ENCODE peak calls at places on chromosome 4, in seven cellular contexts. One of them, this sample, is unnamed.

GRCh38 chr4:94000559-94000958 is 172.0 kb downstream of the ATOH1 start:
- DNase-seq in GM20000: no peak
- DNase-seq in ACHN: no peak
- DNase-seq in HS-27A: no peak
- DNase-seq in AG08395: no peak
- DNase-seq in EL: no peak
- DNase-seq in GDM1: no peak
- DNase-seq in this sample: no peak

GRCh38 chr4:80989921-80990544 is 40.5 kb upstream of the BMP3 start:
- DNase-seq in GM20000: peak
- DNase-seq in ACHN: peak
- DNase-seq in HS-27A: peak
- DNase-seq in AG08395: peak
- DNase-seq in EL: peak
- DNase-seq in GDM1: no peak
- DNase-seq in this sample: peak

GRCh38 chr4:47704693-47705325 is 133.1 kb downstream of the CORIN start:
- DNase-seq in GM20000: peak
- DNase-seq in ACHN: peak
- DNase-seq in HS-27A: peak
- DNase-seq in AG08395: peak
- DNase-seq in EL: peak
- DNase-seq in GDM1: peak
- DNase-seq in this sample: no peak

GRCh38 chr4:169314906-169315305 is 44.1 kb upstream of the SH3RF1 start:
- DNase-seq in GM20000: no peak
- DNase-seq in ACHN: peak
- DNase-seq in HS-27A: peak
- DNase-seq in AG08395: peak
- DNase-seq in EL: peak
- DNase-seq in GDM1: no peak
- DNase-seq in this sample: peak

GRCh38 chr4:141375855-141376254 is 155.2 kb downstream of the ZNF330 start:
- DNase-seq in GM20000: no peak
- DNase-seq in ACHN: peak
- DNase-seq in HS-27A: peak
- DNase-seq in AG08395: peak
- DNase-seq in EL: peak
- DNase-seq in GDM1: no peak
- DNase-seq in this sample: peak

GRCh38 chr4:173486714-173487392 is 43.2 kb downstream of the HAND2 start:
- DNase-seq in GM20000: no peak
- DNase-seq in ACHN: no peak
- DNase-seq in HS-27A: no peak
- DNase-seq in AG08395: no peak
- DNase-seq in EL: no peak
- DNase-seq in GDM1: no peak
- DNase-seq in this sample: no peak

GRCh38 chr4:26048962-26049361 is 134.9 kb downstream of the SMIM20 start:
- DNase-seq in GM20000: no peak
- DNase-seq in ACHN: no peak
- DNase-seq in HS-27A: no peak
- DNase-seq in AG08395: no peak
- DNase-seq in EL: no peak
- DNase-seq in GDM1: no peak
- DNase-seq in this sample: no peak

GRCh38 chr4:122819708-122820449 is 6.8 kb upstream of the FGF2 start:
- DNase-seq in GM20000: no peak
- DNase-seq in ACHN: no peak
- DNase-seq in HS-27A: no peak
- DNase-seq in AG08395: no peak
- DNase-seq in EL: peak
- DNase-seq in GDM1: no peak
- DNase-seq in this sample: peak

GRCh38 chr4:2248044-2248780 is 6.3 kb upstream of the HAUS3 start:
- DNase-seq in GM20000: peak
- DNase-seq in ACHN: no peak
- DNase-seq in HS-27A: no peak
- DNase-seq in AG08395: no peak
- DNase-seq in EL: no peak
- DNase-seq in GDM1: no peak
- DNase-seq in this sample: no peak

GRCh38 chr4:57926311-57926710 is 816.1 kb upstream of the IGFBP7 start:
- DNase-seq in GM20000: no peak
- DNase-seq in ACHN: no peak
- DNase-seq in HS-27A: no peak
- DNase-seq in AG08395: no peak
- DNase-seq in EL: no peak
- DNase-seq in GDM1: no peak
- DNase-seq in this sample: no peak

GRCh38 chr4:113404846-113405245 is 355.4 kb downstream of the ANK2 start:
- DNase-seq in GM20000: no peak
- DNase-seq in ACHN: no peak
- DNase-seq in HS-27A: no peak
- DNase-seq in AG08395: no peak
- DNase-seq in EL: no peak
- DNase-seq in GDM1: no peak
- DNase-seq in this sample: no peak

GRCh38 chr4:10697071-10697470 is 12.5 kb upstream of the CLNK start:
- DNase-seq in GM20000: no peak
- DNase-seq in ACHN: no peak
- DNase-seq in HS-27A: no peak
- DNase-seq in AG08395: no peak
- DNase-seq in EL: no peak
- DNase-seq in GDM1: no peak
- DNase-seq in this sample: no peak

GRCh38 chr4:54971474-54971950 is 153.9 kb downstream of the KDR start:
- DNase-seq in GM20000: peak
- DNase-seq in ACHN: peak
- DNase-seq in HS-27A: peak
- DNase-seq in AG08395: peak
- DNase-seq in EL: peak
- DNase-seq in GDM1: peak
- DNase-seq in this sample: peak

GRCh38 chr4:36196145-36196925 is 48.0 kb downstream of the ARAP2 start:
- DNase-seq in GM20000: no peak
- DNase-seq in ACHN: no peak
- DNase-seq in HS-27A: no peak
- DNase-seq in AG08395: no peak
- DNase-seq in EL: no peak
- DNase-seq in GDM1: no peak
- DNase-seq in this sample: peak

GRCh38 chr4:5409980-5410618 is 298.3 kb downstream of the EVC2 start:
- DNase-seq in GM20000: no peak
- DNase-seq in ACHN: no peak
- DNase-seq in HS-27A: no peak
- DNase-seq in AG08395: no peak
- DNase-seq in EL: peak
- DNase-seq in GDM1: no peak
- DNase-seq in this sample: no peak

GRCh38 chr4:189981970-189982369 is 41.3 kb downstream of the FRG1 start:
- DNase-seq in GM20000: no peak
- DNase-seq in ACHN: no peak
- DNase-seq in HS-27A: no peak
- DNase-seq in AG08395: no peak
- DNase-seq in EL: no peak
- DNase-seq in GDM1: no peak
- DNase-seq in this sample: no peak

GRCh38 chr4:90349632-90350031 is 222.4 kb downstream of the CCSER1 start:
- DNase-seq in GM20000: no peak
- DNase-seq in ACHN: no peak
- DNase-seq in HS-27A: no peak
- DNase-seq in AG08395: no peak
- DNase-seq in EL: no peak
- DNase-seq in GDM1: no peak
- DNase-seq in this sample: peak

GRCh38 chr4:135948797-135949196 is 1583.5 kb downstream of the PCDH18 start:
- DNase-seq in GM20000: no peak
- DNase-seq in ACHN: no peak
- DNase-seq in HS-27A: no peak
- DNase-seq in AG08395: no peak
- DNase-seq in EL: no peak
- DNase-seq in GDM1: no peak
- DNase-seq in this sample: no peak

GRCh38 chr4:184450743-184451142 is 23.6 kb downstream of the IRF2 start:
- DNase-seq in GM20000: no peak
- DNase-seq in ACHN: no peak
- DNase-seq in HS-27A: no peak
- DNase-seq in AG08395: no peak
- DNase-seq in EL: no peak
- DNase-seq in GDM1: no peak
- DNase-seq in this sample: no peak

GRCh38 chr4:159606835-159607234 is 504.0 kb downstream of the RAPGEF2 start:
- DNase-seq in GM20000: no peak
- DNase-seq in ACHN: no peak
- DNase-seq in HS-27A: no peak
- DNase-seq in AG08395: no peak
- DNase-seq in EL: no peak
- DNase-seq in GDM1: no peak
- DNase-seq in this sample: no peak

GRCh38 chr4:41865306-41865980 is 69.8 kb upstream of the TMEM33 start:
- DNase-seq in GM20000: no peak
- DNase-seq in ACHN: no peak
- DNase-seq in HS-27A: no peak
- DNase-seq in AG08395: no peak
- DNase-seq in EL: peak
- DNase-seq in GDM1: no peak
- DNase-seq in this sample: no peak

GRCh38 chr4:31518796-31519250 is 798.7 kb downstream of the PCDH7 start:
- DNase-seq in GM20000: no peak
- DNase-seq in ACHN: peak
- DNase-seq in HS-27A: peak
- DNase-seq in AG08395: peak
- DNase-seq in EL: no peak
- DNase-seq in GDM1: no peak
- DNase-seq in this sample: peak

This sample was measured in foreskin keratinocyte.